ENCODE peak calls at places on chromosomes 6 and 20, in eight cellular contexts. One of them, this sample, is unnamed.
A peak's percentile ranks its signal among the peaks of the same experiment; 100 is the strongest.

GRCh38 chr6:166672146-166672545 is 45.1 kb upstream of the RPS6KA2 start:
- DNase-seq in NB4: no peak
- DNase-seq in AG08395: no peak
- DNase-seq in CD8-positive, alpha-beta T cell: no peak
- DNase-seq in stimulated activated CD4-positive, alpha-beta T cell treated with anti-CD3 and anti-CD28 coated beads, Interleukin-4, amount 100 ng/mL, for 4 hours: no peak
- DNase-seq in kidney tubule cell: no peak
- DNase-seq in fibroblast of gingiva: no peak
- DNase-seq in psoas muscle: no peak
- DNase-seq in this sample: no peak

GRCh38 chr6:122962196-122962595 is 33.8 kb upstream of the CLVS2 start:
- DNase-seq in kidney tubule cell: no peak
- DNase-seq in stimulated activated CD4-positive, alpha-beta T cell treated with anti-CD3 and anti-CD28 coated beads, Interleukin-4, amount 100 ng/mL, for 4 hours: no peak
- DNase-seq in CD8-positive, alpha-beta T cell: no peak
- DNase-seq in psoas muscle: no peak
- DNase-seq in AG08395: no peak
- DNase-seq in fibroblast of gingiva: no peak
- DNase-seq in NB4: no peak
- DNase-seq in this sample: no peak

GRCh38 chr6:99241905-99242534 is 107.5 kb downstream of the FAXC start:
- DNase-seq in CD8-positive, alpha-beta T cell: no peak
- DNase-seq in fibroblast of gingiva: no peak
- DNase-seq in stimulated activated CD4-positive, alpha-beta T cell treated with anti-CD3 and anti-CD28 coated beads, Interleukin-4, amount 100 ng/mL, for 4 hours: no peak
- DNase-seq in kidney tubule cell: peak; percentile 61
- DNase-seq in NB4: peak; percentile 40
- DNase-seq in AG08395: peak; percentile 2
- DNase-seq in psoas muscle: no peak
- DNase-seq in this sample: no peak

GRCh38 chr6:43981363-43981990 is 145.8 kb downstream of the MRPL14 start:
- DNase-seq in stimulated activated CD4-positive, alpha-beta T cell treated with anti-CD3 and anti-CD28 coated beads, Interleukin-4, amount 100 ng/mL, for 4 hours: no peak
- DNase-seq in NB4: no peak
- DNase-seq in kidney tubule cell: no peak
- DNase-seq in AG08395: no peak
- DNase-seq in fibroblast of gingiva: no peak
- DNase-seq in CD8-positive, alpha-beta T cell: no peak
- DNase-seq in psoas muscle: no peak
- DNase-seq in this sample: no peak

GRCh38 chr6:47114460-47114859 is 72.3 kb upstream of the ADGRF1 start:
- DNase-seq in stimulated activated CD4-positive, alpha-beta T cell treated with anti-CD3 and anti-CD28 coated beads, Interleukin-4, amount 100 ng/mL, for 4 hours: no peak
- DNase-seq in NB4: no peak
- DNase-seq in fibroblast of gingiva: no peak
- DNase-seq in CD8-positive, alpha-beta T cell: no peak
- DNase-seq in kidney tubule cell: no peak
- DNase-seq in AG08395: no peak
- DNase-seq in psoas muscle: no peak
- DNase-seq in this sample: no peak

GRCh38 chr20:16661738-16662137 is 68.1 kb upstream of the SNRPB2 start:
- DNase-seq in stimulated activated CD4-positive, alpha-beta T cell treated with anti-CD3 and anti-CD28 coated beads, Interleukin-4, amount 100 ng/mL, for 4 hours: no peak
- DNase-seq in psoas muscle: peak; percentile 42
- DNase-seq in NB4: no peak
- DNase-seq in CD8-positive, alpha-beta T cell: no peak
- DNase-seq in kidney tubule cell: no peak
- DNase-seq in fibroblast of gingiva: no peak
- DNase-seq in AG08395: no peak
- DNase-seq in this sample: no peak

GRCh38 chr6:136873733-136874132 is 48.4 kb upstream of the SLC35D3 start:
- DNase-seq in CD8-positive, alpha-beta T cell: no peak
- DNase-seq in kidney tubule cell: no peak
- DNase-seq in AG08395: no peak
- DNase-seq in NB4: no peak
- DNase-seq in fibroblast of gingiva: no peak
- DNase-seq in stimulated activated CD4-positive, alpha-beta T cell treated with anti-CD3 and anti-CD28 coated beads, Interleukin-4, amount 100 ng/mL, for 4 hours: no peak
- DNase-seq in psoas muscle: no peak
- DNase-seq in this sample: no peak

GRCh38 chr6:71886184-71887005 is at the start of gene RIMS1:
- DNase-seq in kidney tubule cell: peak; percentile 39
- DNase-seq in AG08395: peak; percentile 47
- DNase-seq in stimulated activated CD4-positive, alpha-beta T cell treated with anti-CD3 and anti-CD28 coated beads, Interleukin-4, amount 100 ng/mL, for 4 hours: no peak
- DNase-seq in CD8-positive, alpha-beta T cell: no peak
- DNase-seq in psoas muscle: peak; percentile 19
- DNase-seq in fibroblast of gingiva: no peak
- DNase-seq in NB4: no peak
- DNase-seq in this sample: no peak

GRCh38 chr6:118263929-118264486 is 284.1 kb upstream of the PLN start:
- DNase-seq in psoas muscle: no peak
- DNase-seq in stimulated activated CD4-positive, alpha-beta T cell treated with anti-CD3 and anti-CD28 coated beads, Interleukin-4, amount 100 ng/mL, for 4 hours: no peak
- DNase-seq in NB4: peak; percentile 53
- DNase-seq in CD8-positive, alpha-beta T cell: no peak
- DNase-seq in AG08395: no peak
- DNase-seq in fibroblast of gingiva: no peak
- DNase-seq in kidney tubule cell: peak; percentile 27
- DNase-seq in this sample: no peak

GRCh38 chr20:12596863-12597262 is 411.9 kb upstream of the SPTLC3 start:
- DNase-seq in AG08395: no peak
- DNase-seq in CD8-positive, alpha-beta T cell: no peak
- DNase-seq in kidney tubule cell: no peak
- DNase-seq in psoas muscle: no peak
- DNase-seq in stimulated activated CD4-positive, alpha-beta T cell treated with anti-CD3 and anti-CD28 coated beads, Interleukin-4, amount 100 ng/mL, for 4 hours: no peak
- DNase-seq in fibroblast of gingiva: no peak
- DNase-seq in NB4: no peak
- DNase-seq in this sample: no peak

GRCh38 chr6:137475103-137475502 is 19.1 kb downstream of the OLIG3 start:
- DNase-seq in AG08395: no peak
- DNase-seq in stimulated activated CD4-positive, alpha-beta T cell treated with anti-CD3 and anti-CD28 coated beads, Interleukin-4, amount 100 ng/mL, for 4 hours: no peak
- DNase-seq in fibroblast of gingiva: no peak
- DNase-seq in NB4: no peak
- DNase-seq in psoas muscle: no peak
- DNase-seq in CD8-positive, alpha-beta T cell: no peak
- DNase-seq in kidney tubule cell: no peak
- DNase-seq in this sample: no peak

GRCh38 chr6:132952468-132952867 is 138.1 kb downstream of the RPS12 start:
- DNase-seq in fibroblast of gingiva: no peak
- DNase-seq in stimulated activated CD4-positive, alpha-beta T cell treated with anti-CD3 and anti-CD28 coated beads, Interleukin-4, amount 100 ng/mL, for 4 hours: no peak
- DNase-seq in CD8-positive, alpha-beta T cell: no peak
- DNase-seq in AG08395: no peak
- DNase-seq in psoas muscle: no peak
- DNase-seq in NB4: no peak
- DNase-seq in kidney tubule cell: no peak
- DNase-seq in this sample: no peak

GRCh38 chr6:136317023-136317649 is 27.5 kb upstream of the BCLAF1 start:
- DNase-seq in psoas muscle: peak; percentile 20
- DNase-seq in fibroblast of gingiva: peak; percentile 46
- DNase-seq in kidney tubule cell: peak; percentile 65
- DNase-seq in CD8-positive, alpha-beta T cell: peak; percentile 37
- DNase-seq in stimulated activated CD4-positive, alpha-beta T cell treated with anti-CD3 and anti-CD28 coated beads, Interleukin-4, amount 100 ng/mL, for 4 hours: peak; percentile 44
- DNase-seq in AG08395: peak; percentile 70
- DNase-seq in NB4: peak; percentile 69
- DNase-seq in this sample: peak; percentile 36

GRCh38 chr6:79385333-79385732 is 150.9 kb upstream of the HMGN3 start:
- DNase-seq in CD8-positive, alpha-beta T cell: no peak
- DNase-seq in fibroblast of gingiva: no peak
- DNase-seq in NB4: no peak
- DNase-seq in psoas muscle: no peak
- DNase-seq in kidney tubule cell: no peak
- DNase-seq in AG08395: no peak
- DNase-seq in stimulated activated CD4-positive, alpha-beta T cell treated with anti-CD3 and anti-CD28 coated beads, Interleukin-4, amount 100 ng/mL, for 4 hours: no peak
- DNase-seq in this sample: no peak

GRCh38 chr20:32528291-32528891 is 56.7 kb downstream of the NOL4L start:
- DNase-seq in CD8-positive, alpha-beta T cell: no peak
- DNase-seq in stimulated activated CD4-positive, alpha-beta T cell treated with anti-CD3 and anti-CD28 coated beads, Interleukin-4, amount 100 ng/mL, for 4 hours: no peak
- DNase-seq in NB4: no peak
- DNase-seq in kidney tubule cell: no peak
- DNase-seq in AG08395: no peak
- DNase-seq in psoas muscle: no peak
- DNase-seq in fibroblast of gingiva: no peak
- DNase-seq in this sample: no peak

GRCh38 chr20:45796336-45797070 is 4.7 kb downstream of the DNTTIP1 start:
- DNase-seq in psoas muscle: peak; percentile 23
- DNase-seq in NB4: no peak
- DNase-seq in AG08395: no peak
- DNase-seq in fibroblast of gingiva: no peak
- DNase-seq in kidney tubule cell: no peak
- DNase-seq in CD8-positive, alpha-beta T cell: no peak
- DNase-seq in stimulated activated CD4-positive, alpha-beta T cell treated with anti-CD3 and anti-CD28 coated beads, Interleukin-4, amount 100 ng/mL, for 4 hours: no peak
- DNase-seq in this sample: no peak

GRCh38 chr6:56772737-56773184 is 130.1 kb upstream of the DST start:
- DNase-seq in psoas muscle: peak; percentile 35
- DNase-seq in CD8-positive, alpha-beta T cell: no peak
- DNase-seq in fibroblast of gingiva: peak; percentile 70
- DNase-seq in kidney tubule cell: peak; percentile 94
- DNase-seq in stimulated activated CD4-positive, alpha-beta T cell treated with anti-CD3 and anti-CD28 coated beads, Interleukin-4, amount 100 ng/mL, for 4 hours: no peak
- DNase-seq in NB4: no peak
- DNase-seq in AG08395: peak; percentile 67
- DNase-seq in this sample: no peak

GRCh38 chr6:30981942-30982772 is 1.4 kb upstream of the MUC21 start:
- DNase-seq in kidney tubule cell: peak; percentile 76
- DNase-seq in AG08395: peak; percentile 68
- DNase-seq in NB4: no peak
- DNase-seq in psoas muscle: no peak
- DNase-seq in stimulated activated CD4-positive, alpha-beta T cell treated with anti-CD3 and anti-CD28 coated beads, Interleukin-4, amount 100 ng/mL, for 4 hours: no peak
- DNase-seq in CD8-positive, alpha-beta T cell: no peak
- DNase-seq in fibroblast of gingiva: peak; percentile 60
- DNase-seq in this sample: no peak

GRCh38 chr6:157610451-157610999 is 212.5 kb upstream of the SNX9 start:
- DNase-seq in CD8-positive, alpha-beta T cell: no peak
- DNase-seq in AG08395: no peak
- DNase-seq in stimulated activated CD4-positive, alpha-beta T cell treated with anti-CD3 and anti-CD28 coated beads, Interleukin-4, amount 100 ng/mL, for 4 hours: no peak
- DNase-seq in fibroblast of gingiva: no peak
- DNase-seq in NB4: no peak
- DNase-seq in kidney tubule cell: no peak
- DNase-seq in psoas muscle: no peak
- DNase-seq in this sample: no peak

GRCh38 chr6:157092736-157093135 is 230.6 kb downstream of the TMEM242 start:
- DNase-seq in CD8-positive, alpha-beta T cell: no peak
- DNase-seq in fibroblast of gingiva: no peak
- DNase-seq in NB4: no peak
- DNase-seq in kidney tubule cell: no peak
- DNase-seq in AG08395: no peak
- DNase-seq in stimulated activated CD4-positive, alpha-beta T cell treated with anti-CD3 and anti-CD28 coated beads, Interleukin-4, amount 100 ng/mL, for 4 hours: no peak
- DNase-seq in psoas muscle: no peak
- DNase-seq in this sample: peak; percentile 64

GRCh38 chr6:32176476-32177181 is 745 bp upstream of the AGPAT1 start:
- DNase-seq in AG08395: no peak
- DNase-seq in NB4: no peak
- DNase-seq in CD8-positive, alpha-beta T cell: no peak
- DNase-seq in kidney tubule cell: no peak
- DNase-seq in fibroblast of gingiva: peak; percentile 74
- DNase-seq in stimulated activated CD4-positive, alpha-beta T cell treated with anti-CD3 and anti-CD28 coated beads, Interleukin-4, amount 100 ng/mL, for 4 hours: no peak
- DNase-seq in psoas muscle: no peak
- DNase-seq in this sample: no peak

GRCh38 chr6:96794980-96795379 is 42.3 kb downstream of the GPR63 start:
- DNase-seq in fibroblast of gingiva: peak; percentile 3
- DNase-seq in kidney tubule cell: no peak
- DNase-seq in psoas muscle: no peak
- DNase-seq in NB4: no peak
- DNase-seq in stimulated activated CD4-positive, alpha-beta T cell treated with anti-CD3 and anti-CD28 coated beads, Interleukin-4, amount 100 ng/mL, for 4 hours: no peak
- DNase-seq in AG08395: no peak
- DNase-seq in CD8-positive, alpha-beta T cell: no peak
- DNase-seq in this sample: no peak

GRCh38 chr6:13071946-13072345 is 256.4 kb downstream of the TBC1D7 start:
- DNase-seq in psoas muscle: no peak
- DNase-seq in stimulated activated CD4-positive, alpha-beta T cell treated with anti-CD3 and anti-CD28 coated beads, Interleukin-4, amount 100 ng/mL, for 4 hours: no peak
- DNase-seq in kidney tubule cell: no peak
- DNase-seq in fibroblast of gingiva: no peak
- DNase-seq in AG08395: no peak
- DNase-seq in CD8-positive, alpha-beta T cell: no peak
- DNase-seq in NB4: no peak
- DNase-seq in this sample: no peak

GRCh38 chr6:166903027-166903426 is 53.3 kb downstream of the RNASET2 start:
- DNase-seq in CD8-positive, alpha-beta T cell: no peak
- DNase-seq in AG08395: no peak
- DNase-seq in stimulated activated CD4-positive, alpha-beta T cell treated with anti-CD3 and anti-CD28 coated beads, Interleukin-4, amount 100 ng/mL, for 4 hours: no peak
- DNase-seq in NB4: no peak
- DNase-seq in psoas muscle: no peak
- DNase-seq in fibroblast of gingiva: no peak
- DNase-seq in kidney tubule cell: peak; percentile 42
- DNase-seq in this sample: no peak

GRCh38 chr6:87799651-87800050 is 97.6 kb upstream of the AKIRIN2 start:
- DNase-seq in AG08395: no peak
- DNase-seq in kidney tubule cell: no peak
- DNase-seq in stimulated activated CD4-positive, alpha-beta T cell treated with anti-CD3 and anti-CD28 coated beads, Interleukin-4, amount 100 ng/mL, for 4 hours: no peak
- DNase-seq in fibroblast of gingiva: no peak
- DNase-seq in psoas muscle: no peak
- DNase-seq in NB4: no peak
- DNase-seq in CD8-positive, alpha-beta T cell: no peak
- DNase-seq in this sample: no peak

GRCh38 chr20:4300401-4300800 is 285.0 kb upstream of the RNF24 start:
- DNase-seq in CD8-positive, alpha-beta T cell: no peak
- DNase-seq in fibroblast of gingiva: no peak
- DNase-seq in NB4: no peak
- DNase-seq in kidney tubule cell: no peak
- DNase-seq in stimulated activated CD4-positive, alpha-beta T cell treated with anti-CD3 and anti-CD28 coated beads, Interleukin-4, amount 100 ng/mL, for 4 hours: no peak
- DNase-seq in AG08395: no peak
- DNase-seq in psoas muscle: no peak
- DNase-seq in this sample: no peak

GRCh38 chr20:53258741-53259140 is 286.6 kb downstream of the TSHZ2 start:
- DNase-seq in kidney tubule cell: no peak
- DNase-seq in stimulated activated CD4-positive, alpha-beta T cell treated with anti-CD3 and anti-CD28 coated beads, Interleukin-4, amount 100 ng/mL, for 4 hours: no peak
- DNase-seq in AG08395: no peak
- DNase-seq in psoas muscle: no peak
- DNase-seq in NB4: no peak
- DNase-seq in CD8-positive, alpha-beta T cell: no peak
- DNase-seq in fibroblast of gingiva: no peak
- DNase-seq in this sample: no peak

GRCh38 chr20:31962741-31963140 is 5.2 kb upstream of the XKR7 start:
- DNase-seq in AG08395: no peak
- DNase-seq in CD8-positive, alpha-beta T cell: no peak
- DNase-seq in kidney tubule cell: no peak
- DNase-seq in psoas muscle: no peak
- DNase-seq in fibroblast of gingiva: no peak
- DNase-seq in NB4: no peak
- DNase-seq in stimulated activated CD4-positive, alpha-beta T cell treated with anti-CD3 and anti-CD28 coated beads, Interleukin-4, amount 100 ng/mL, for 4 hours: no peak
- DNase-seq in this sample: no peak

GRCh38 chr6:97586344-97586743 is 303.3 kb upstream of the MMS22L start:
- DNase-seq in CD8-positive, alpha-beta T cell: no peak
- DNase-seq in NB4: peak; percentile 35
- DNase-seq in fibroblast of gingiva: no peak
- DNase-seq in psoas muscle: no peak
- DNase-seq in kidney tubule cell: peak; percentile 8
- DNase-seq in stimulated activated CD4-positive, alpha-beta T cell treated with anti-CD3 and anti-CD28 coated beads, Interleukin-4, amount 100 ng/mL, for 4 hours: no peak
- DNase-seq in AG08395: peak; percentile 61
- DNase-seq in this sample: no peak

GRCh38 chr6:7137335-7138106 is 29.8 kb downstream of the RREB1 start:
- DNase-seq in fibroblast of gingiva: peak; percentile 46
- DNase-seq in psoas muscle: peak; percentile 59
- DNase-seq in stimulated activated CD4-positive, alpha-beta T cell treated with anti-CD3 and anti-CD28 coated beads, Interleukin-4, amount 100 ng/mL, for 4 hours: peak; percentile 54
- DNase-seq in CD8-positive, alpha-beta T cell: peak; percentile 38
- DNase-seq in kidney tubule cell: peak; percentile 57
- DNase-seq in AG08395: peak; percentile 75
- DNase-seq in NB4: peak; percentile 81
- DNase-seq in this sample: no peak

GRCh38 chr20:19937651-19938420 is 79.3 kb upstream of the NAA20 start:
- DNase-seq in stimulated activated CD4-positive, alpha-beta T cell treated with anti-CD3 and anti-CD28 coated beads, Interleukin-4, amount 100 ng/mL, for 4 hours: no peak
- DNase-seq in CD8-positive, alpha-beta T cell: no peak
- DNase-seq in kidney tubule cell: no peak
- DNase-seq in psoas muscle: no peak
- DNase-seq in AG08395: no peak
- DNase-seq in NB4: peak; percentile 61
- DNase-seq in fibroblast of gingiva: no peak
- DNase-seq in this sample: no peak

GRCh38 chr6:11093065-11093590 is 506 bp upstream of the SMIM13 start:
- DNase-seq in CD8-positive, alpha-beta T cell: no peak
- DNase-seq in fibroblast of gingiva: no peak
- DNase-seq in AG08395: peak; percentile 37
- DNase-seq in psoas muscle: no peak
- DNase-seq in stimulated activated CD4-positive, alpha-beta T cell treated with anti-CD3 and anti-CD28 coated beads, Interleukin-4, amount 100 ng/mL, for 4 hours: no peak
- DNase-seq in kidney tubule cell: no peak
- DNase-seq in NB4: no peak
- DNase-seq in this sample: no peak

GRCh38 chr6:158016571-158017383 is 35.1 kb downstream of the SYNJ2 start:
- DNase-seq in NB4: no peak
- DNase-seq in kidney tubule cell: no peak
- DNase-seq in psoas muscle: no peak
- DNase-seq in fibroblast of gingiva: no peak
- DNase-seq in CD8-positive, alpha-beta T cell: no peak
- DNase-seq in AG08395: peak; percentile 45
- DNase-seq in stimulated activated CD4-positive, alpha-beta T cell treated with anti-CD3 and anti-CD28 coated beads, Interleukin-4, amount 100 ng/mL, for 4 hours: no peak
- DNase-seq in this sample: no peak

GRCh38 chr6:2020909-2021308 is 224.5 kb downstream of the GMDS start:
- DNase-seq in CD8-positive, alpha-beta T cell: no peak
- DNase-seq in kidney tubule cell: peak; percentile 64
- DNase-seq in fibroblast of gingiva: peak; percentile 88
- DNase-seq in psoas muscle: no peak
- DNase-seq in NB4: peak; percentile 80
- DNase-seq in AG08395: peak; percentile 35
- DNase-seq in stimulated activated CD4-positive, alpha-beta T cell treated with anti-CD3 and anti-CD28 coated beads, Interleukin-4, amount 100 ng/mL, for 4 hours: no peak
- DNase-seq in this sample: no peak